ENCODE peak calls at places on chromosomes 16 and 17, in seven cellular contexts. R, W, D, J, K, X and G are unnamed samples.

GRCh38 chr17:40024901-40025300 is 9.7 kb downstream of the CSF3 start:
- DNase-seq in W (no peak), J (no peak), D (no peak), K (peak), R (peak), X (no peak), G (no peak)

GRCh38 chr17:65332375-65332774 is 195.2 kb downstream of the RGS9 start:
- DNase-seq in W (no peak), K (peak), D (peak), J (no peak), X (peak), R (peak), G (peak)

GRCh38 chr17:35645923-35646322 is 58.8 kb downstream of the AP2B1 start:
- DNase-seq in R (no peak), W (no peak), X (peak), K (no peak), D (no peak), J (no peak), G (no peak)

GRCh38 chr17:34485999-34486398 is 93.4 kb upstream of the TMEM132E start:
- DNase-seq in X (no peak), K (no peak), D (no peak), R (no peak), W (no peak), J (no peak), G (no peak)

GRCh38 chr17:79458356-79458755 is 152.5 kb downstream of the RBFOX3 start:
- DNase-seq in J (no peak), X (no peak), D (no peak), K (no peak), W (no peak), R (no peak), G (no peak)

GRCh38 chr17:58331815-58332719 is 3.5 kb upstream of the TSPOAP1 start:
- DNase-seq in D (no peak), W (peak), X (no peak), K (no peak), J (no peak), R (no peak), G (no peak)

GRCh38 chr16:57141822-57142631 is 43.8 kb downstream of the PSME3IP1 start:
- DNase-seq in W (no peak), K (no peak), X (no peak), D (no peak), R (no peak), J (no peak), G (no peak)

GRCh38 chr17:83154311-83155127 is 75.1 kb downstream of the METRNL start:
- DNase-seq in X (no peak), W (no peak), R (no peak), D (no peak), J (no peak), K (no peak), G (no peak)

GRCh38 chr16:69763557-69763942 is 1.4 kb downstream of the WWP2 start:
- DNase-seq in W (no peak), D (no peak), J (peak), K (no peak), X (no peak), R (no peak), G (no peak)

GRCh38 chr17:80034977-80035686 is 540 bp downstream of the TBC1D16 start:
- DNase-seq in R (peak), W (no peak), J (peak), K (no peak), X (peak), D (no peak), G (peak)

GRCh38 chr16:9970796-9971195 is 211.4 kb downstream of the GRIN2A start:
- DNase-seq in R (no peak), X (no peak), J (no peak), K (no peak), W (no peak), D (no peak), G (no peak)

GRCh38 chr17:38870259-38871165 is 654 bp downstream of the LASP1 start:
- DNase-seq in K (peak), W (peak), X (peak), J (peak), R (peak), D (no peak), G (peak)

GRCh38 chr16:69036399-69037091 is 68.9 kb upstream of the HAS3 start:
- DNase-seq in J (peak), X (no peak), K (no peak), R (no peak), W (no peak), D (no peak), G (peak)

GRCh38 chr16:53433930-53434435 is 288 bp upstream of the RBL2 start:
- DNase-seq in X (no peak), J (no peak), R (peak), K (no peak), W (no peak), D (no peak), G (no peak)

GRCh38 chr17:62456016-62456415 is 22.6 kb upstream of the TLK2 start:
- DNase-seq in X (no peak), J (no peak), W (no peak), R (no peak), K (no peak), D (no peak), G (no peak)

GRCh38 chr16:57054338-57054737 is 38.0 kb upstream of the CPNE2 start:
- DNase-seq in X (no peak), K (no peak), W (no peak), D (no peak), J (no peak), R (no peak), G (no peak)

GRCh38 chr16:22093952-22094351 is 1.6 kb downstream of the VWA3A start:
- DNase-seq in K (no peak), J (no peak), R (no peak), W (no peak), D (no peak), X (peak), G (no peak)

GRCh38 chr17:80259642-80260535 is 763 bp upstream of the RNF213 start:
- DNase-seq in W (peak), R (peak), J (peak), K (peak), D (no peak), X (peak), G (peak)

GRCh38 chr16:27444015-27444414 is 42.0 kb downstream of the IL21R start:
- DNase-seq in D (no peak), J (no peak), R (peak), W (no peak), X (peak), K (no peak), G (no peak)

DNA sequence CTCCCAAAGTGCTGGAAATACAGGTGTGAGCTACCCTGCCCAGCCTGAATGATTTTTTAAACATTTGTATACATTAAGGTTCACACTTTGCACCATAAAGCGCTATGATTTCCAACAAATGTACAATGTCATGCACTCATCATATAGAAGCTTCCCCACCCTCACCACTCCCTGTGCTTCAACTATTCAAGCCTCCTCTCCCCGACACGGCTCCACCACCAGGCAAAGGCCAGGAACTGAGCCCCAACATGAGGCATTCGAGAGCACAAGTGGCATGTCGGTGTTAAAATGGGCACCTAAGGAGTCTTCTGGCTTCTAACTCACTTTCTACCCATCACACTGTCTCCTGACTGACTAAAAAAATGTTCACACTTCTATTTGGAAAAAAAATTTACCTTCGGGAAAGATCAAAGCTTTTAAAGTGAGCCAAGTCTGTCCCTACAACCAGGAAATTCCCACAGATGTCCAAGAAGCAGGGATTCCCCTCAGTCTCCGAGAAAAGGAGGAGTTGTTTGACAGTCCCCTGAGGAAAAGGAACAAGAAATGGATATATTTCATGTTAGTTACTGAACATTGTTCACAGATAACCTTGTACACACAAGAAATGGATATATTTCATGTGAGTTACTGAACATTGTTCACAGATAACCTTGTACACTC is 37.7 kb downstream of the TMEM204 start:
- DNase-seq in D (no peak), R (no peak), J (no peak), W (no peak), K (no peak), X (no peak), G (no peak)
- TF ChIP-seq CTCF in D (no peak), R (no peak), J (no peak), W (no peak), K (no peak), X (no peak), G (no peak)

GRCh38 chr17:49862781-49863331 is 15.0 kb upstream of the TAC4 start:
- DNase-seq in R (no peak), J (no peak), W (no peak), D (no peak), X (peak), K (no peak), G (no peak)

GRCh38 chr17:49861150-49861884 is 13.4 kb upstream of the TAC4 start:
- DNase-seq in R (peak), W (no peak), X (peak), K (peak), D (no peak), J (peak), G (peak)

GRCh38 chr17:49858796-49859195 is 10.9 kb upstream of the TAC4 start:
- DNase-seq in K (no peak), D (no peak), X (no peak), R (no peak), W (no peak), J (no peak), G (no peak)

DNA sequence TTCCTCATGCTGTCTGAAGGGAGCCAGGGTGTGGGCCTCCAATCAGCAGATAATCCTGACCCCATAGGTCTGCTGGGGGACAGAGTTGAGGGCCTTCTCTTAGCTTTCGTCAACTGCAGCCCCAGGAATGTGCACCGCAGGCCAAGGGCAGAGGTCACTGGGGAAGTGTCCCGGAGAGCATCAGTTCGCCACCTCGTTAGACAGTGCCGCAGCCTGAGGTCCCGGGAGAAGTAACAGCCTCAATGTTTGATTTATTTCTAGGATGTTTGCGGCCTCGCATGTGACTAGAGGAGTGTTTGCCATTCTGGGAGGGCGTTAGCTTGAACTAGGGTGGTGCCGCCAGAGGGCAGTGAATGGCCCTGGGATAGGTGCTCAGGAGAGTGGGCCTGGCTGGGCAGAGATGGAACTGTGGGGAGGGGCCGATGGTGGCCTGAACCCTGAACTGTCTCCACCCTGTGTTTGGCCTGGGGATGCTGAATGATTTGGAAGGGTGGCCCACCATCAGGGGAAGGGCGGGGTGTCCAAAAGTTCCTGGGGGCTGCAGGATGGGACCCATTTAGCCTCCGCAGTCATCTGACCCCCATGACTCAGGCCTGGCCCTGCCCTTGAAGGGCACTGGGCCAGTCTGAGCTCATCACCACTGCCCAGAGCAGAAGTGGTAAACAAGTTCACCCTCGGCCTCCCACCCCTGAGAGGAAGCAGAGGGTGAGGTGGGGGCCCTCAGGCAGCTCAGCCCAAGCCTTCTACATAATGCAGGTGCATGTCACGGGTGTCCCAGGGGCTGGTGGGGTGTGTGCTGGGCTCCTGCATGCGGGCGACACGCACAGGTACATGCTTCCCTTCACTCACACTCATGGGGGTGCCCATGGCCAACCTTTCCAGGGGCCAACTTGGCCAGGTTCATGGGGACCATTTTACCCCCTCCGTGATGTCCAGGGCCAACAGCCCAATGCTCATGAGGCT is 12.4 kb upstream of the TAC4 start:
- DNase-seq in W (no peak), K (no peak), J (no peak), D (no peak), X (no peak), R (no peak), G (peak)
- TF ChIP-seq CTCF in W (no peak), K (peak), J (no peak), D (no peak), X (no peak), R (no peak), G (peak)

GRCh38 chr17:47953945-47954344 is 3.7 kb downstream of the PRR15L start:
- DNase-seq in R (no peak), X (no peak), D (no peak), K (no peak), W (no peak), J (no peak), G (no peak)
- TF ChIP-seq CTCF in R (no peak), X (no peak), D (no peak), K (peak), W (no peak), J (peak), G (peak)

GRCh38 chr16:8960788-8961109 is 3.0 kb downstream of the USP7 start:
- DNase-seq in J (no peak), X (no peak), R (no peak), W (no peak), K (no peak), D (no peak), G (no peak)
- TF ChIP-seq CTCF in J (no peak), X (no peak), R (no peak), W (no peak), K (no peak), D (no peak), G (no peak)

GRCh38 chr16:11876306-11876705 is 25.0 kb upstream of the RSL1D1 start:
- DNase-seq in D (no peak), K (no peak), W (no peak), X (no peak), J (no peak), R (no peak), G (no peak)

GRCh38 chr16:11869657-11870228 is 18.4 kb upstream of the RSL1D1 start:
- DNase-seq in W (no peak), D (no peak), K (no peak), R (no peak), J (no peak), X (no peak), G (no peak)

GRCh38 chr16:11868412-11868980 is 17.2 kb upstream of the RSL1D1 start:
- DNase-seq in J (no peak), X (no peak), D (no peak), R (no peak), W (no peak), K (no peak), G (no peak)

GRCh38 chr16:11875721-11876120 is 24.4 kb upstream of the RSL1D1 start:
- DNase-seq in R (no peak), K (no peak), X (no peak), J (no peak), W (no peak), D (no peak), G (no peak)

DNA sequence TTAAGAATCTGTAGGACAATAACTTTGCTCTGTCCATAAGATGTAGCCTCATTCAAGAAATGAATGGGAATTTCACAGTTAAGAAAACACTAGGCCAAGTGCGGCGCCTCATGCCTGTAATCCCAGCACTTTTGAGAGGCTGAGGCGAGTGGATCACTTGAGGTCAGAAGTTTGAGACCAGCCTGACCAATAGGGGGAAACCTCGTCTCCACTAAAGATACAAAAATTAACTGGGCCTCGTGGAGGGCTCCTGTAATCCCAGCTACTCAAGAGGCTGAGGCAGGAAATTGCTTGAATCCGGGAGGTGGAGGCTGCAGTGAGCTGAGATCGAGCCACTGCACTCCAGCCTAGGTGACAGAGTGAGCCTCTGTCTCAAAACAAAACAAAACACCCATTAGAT is 19.9 kb upstream of the RSL1D1 start:
- DNase-seq in W (no peak), J (no peak), K (no peak), R (peak), X (peak), D (no peak), G (no peak)
- TF ChIP-seq CTCF in W (peak), J (no peak), K (no peak), R (peak), X (peak), D (peak), G (no peak)

GRCh38 chr17:45397796-45398195 is 34.9 kb downstream of the ARHGAP27 start:
- DNase-seq in D (no peak), W (no peak), J (no peak), K (no peak), X (no peak), R (no peak), G (no peak)

GRCh38 chr17:45396496-45397205 is 36.0 kb downstream of the ARHGAP27 start:
- DNase-seq in R (no peak), X (no peak), J (no peak), D (no peak), K (no peak), W (no peak), G (no peak)

GRCh38 chr17:45395569-45396415 is 36.9 kb downstream of the ARHGAP27 start:
- DNase-seq in J (no peak), W (no peak), R (no peak), K (no peak), D (no peak), X (no peak), G (no peak)

GRCh38 chr17:45394913-45395568 is 37.6 kb downstream of the ARHGAP27 start:
- DNase-seq in J (peak), X (peak), D (peak), R (peak), K (no peak), W (peak), G (peak)

DNA sequence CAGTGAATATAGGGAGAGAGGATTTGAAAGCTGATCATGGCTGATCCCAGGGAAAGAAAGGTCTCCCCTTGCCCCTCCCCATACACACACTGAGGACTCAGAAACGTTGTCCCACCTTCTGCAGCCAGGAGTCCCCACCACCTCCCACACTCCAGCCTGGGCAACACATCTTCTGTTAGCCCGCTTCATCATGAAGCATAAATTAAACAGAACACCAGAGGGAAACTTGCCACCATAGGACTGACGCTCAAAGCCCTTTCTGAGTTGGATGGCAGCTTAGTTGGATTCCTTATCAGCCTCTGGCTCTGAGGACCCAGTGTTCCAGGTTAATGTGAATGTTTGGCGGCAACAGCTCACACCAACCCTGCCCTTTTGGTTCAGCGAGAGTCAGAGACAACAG is 33.9 kb downstream of the ARHGAP27 start:
- DNase-seq in X (no peak), K (no peak), D (no peak), W (no peak), J (no peak), R (no peak), G (no peak)
- TF ChIP-seq CTCF in X (no peak), K (no peak), D (no peak), W (peak), J (no peak), R (no peak), G (no peak)

GRCh38 chr16:84729716-84730320 is 30.0 kb downstream of the USP10 start:
- DNase-seq in R (peak), K (peak), J (no peak), D (no peak), X (no peak), W (no peak), G (no peak)

GRCh38 chr16:84728853-84729424 is 29.1 kb downstream of the USP10 start:
- DNase-seq in X (no peak), W (no peak), D (no peak), K (no peak), R (no peak), J (no peak), G (no peak)

GRCh38 chr16:84726670-84727467 is 27.1 kb downstream of the USP10 start:
- DNase-seq in D (no peak), R (no peak), J (no peak), K (no peak), W (peak), X (no peak), G (peak)

GRCh38 chr16:84732674-84733352 is 33.0 kb downstream of the USP10 start:
- DNase-seq in R (no peak), J (no peak), D (no peak), W (no peak), X (no peak), K (no peak), G (peak)

DNA sequence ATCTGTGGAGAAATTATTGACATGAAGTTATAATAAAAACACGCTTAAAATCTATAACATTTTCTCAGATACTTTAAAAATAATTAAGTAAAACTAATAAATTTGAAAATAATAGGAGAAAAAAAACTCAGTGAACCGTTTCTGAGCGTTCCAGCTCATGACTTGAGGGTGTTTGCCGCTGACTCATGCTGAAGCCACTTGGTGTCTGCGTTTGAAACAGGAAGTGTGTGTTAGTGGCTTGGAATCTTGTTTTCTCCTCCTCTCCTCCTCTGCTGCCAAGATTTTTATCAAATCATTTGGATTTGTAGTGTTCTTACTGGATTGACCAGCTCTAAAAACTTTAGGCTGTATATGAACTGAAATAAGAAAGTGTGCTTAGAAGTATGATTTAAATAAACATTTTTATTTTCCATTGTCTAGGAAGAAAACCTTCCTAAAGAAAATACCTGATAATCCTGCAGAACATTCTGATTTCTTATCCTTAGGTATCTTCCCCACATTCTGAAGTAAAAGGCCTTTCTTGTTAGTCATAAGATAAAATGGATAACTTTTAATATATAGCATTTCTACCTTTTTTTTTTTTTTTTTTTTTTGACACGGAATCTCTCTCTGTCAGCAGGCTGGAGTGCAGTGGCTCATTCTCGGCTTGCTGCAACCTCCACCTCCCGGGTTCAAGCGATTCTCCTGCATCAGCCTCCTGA is 30.8 kb downstream of the USP10 start:
- DNase-seq in W (peak), D (peak), R (peak), J (peak), K (peak), X (peak), G (peak)
- TF ChIP-seq CTCF in W (no peak), D (no peak), R (no peak), J (no peak), K (no peak), X (no peak), G (no peak)